ENCODE peak calls at places on chromosomes 13 and 19, in seven cellular contexts. One of them, this sample, is unnamed. For H3K4me1, the result is how much of the 10 kb centered on the place peaks cover.

GRCh38 chr19:46351241-46352041 is 4.6 kb downstream of the PPP5C start:
- DNase-seq in fibroblast of lung: peak
- DNase-seq in colonic mucosa: peak
- DNase-seq in K562: no peak
- DNase-seq in right lobe of liver: no peak
- DNase-seq in uterus: peak
- DNase-seq in hepatocyte: no peak
- DNase-seq in this sample: peak

GRCh38 chr19:514166-514663 is 6.9 kb downstream of the TPGS1 start:
- DNase-seq in hepatocyte: no peak
- DNase-seq in K562: no peak
- DNase-seq in colonic mucosa: no peak
- DNase-seq in uterus: no peak
- DNase-seq in fibroblast of lung: no peak
- DNase-seq in right lobe of liver: no peak
- DNase-seq in this sample: no peak

GRCh38 chr19:10007811-10008211 is 2.5 kb downstream of the COL5A3 start:
- DNase-seq in right lobe of liver: no peak
- DNase-seq in uterus: no peak
- DNase-seq in fibroblast of lung: peak
- DNase-seq in K562: no peak
- DNase-seq in colonic mucosa: no peak
- DNase-seq in hepatocyte: no peak
- DNase-seq in this sample: peak

GRCh38 chr19:4061683-4062575 is 4.8 kb downstream of the ZBTB7A start:
- DNase-seq in uterus: peak
- DNase-seq in K562: no peak
- DNase-seq in hepatocyte: peak
- DNase-seq in colonic mucosa: peak
- DNase-seq in right lobe of liver: peak
- DNase-seq in fibroblast of lung: no peak
- DNase-seq in this sample: peak

GRCh38 chr19:900302-901111 is 7.2 kb downstream of the RNU6-9 start:
- DNase-seq in fibroblast of lung: no peak
- DNase-seq in K562: peak
- DNase-seq in hepatocyte: no peak
- DNase-seq in uterus: no peak
- DNase-seq in colonic mucosa: peak
- DNase-seq in right lobe of liver: no peak
- DNase-seq in this sample: no peak

GRCh38 chr13:93361703-93362102 is 135.1 kb downstream of the GPC6 start:
- DNase-seq in uterus: no peak
- DNase-seq in right lobe of liver: no peak
- DNase-seq in colonic mucosa: no peak
- DNase-seq in K562: peak
- DNase-seq in fibroblast of lung: peak
- DNase-seq in hepatocyte: peak
- DNase-seq in this sample: no peak

GRCh38 chr13:75762066-75762937 is 126.2 kb downstream of the LMO7 start:
- DNase-seq in fibroblast of lung: peak
- DNase-seq in hepatocyte: peak
- DNase-seq in uterus: no peak
- DNase-seq in colonic mucosa: peak
- DNase-seq in K562: no peak
- DNase-seq in right lobe of liver: no peak
- DNase-seq in this sample: no peak

GRCh38 chr19:35004517-35005255 is 4.6 kb downstream of the GRAMD1A start:
- DNase-seq in colonic mucosa: no peak
- DNase-seq in hepatocyte: no peak
- DNase-seq in fibroblast of lung: no peak
- DNase-seq in right lobe of liver: no peak
- DNase-seq in K562: no peak
- DNase-seq in uterus: no peak
- DNase-seq in this sample: peak

GRCh38 chr13:100789025-100789424 is 114.4 kb upstream of the TMTC4 start:
- DNase-seq in hepatocyte: no peak
- DNase-seq in uterus: no peak
- DNase-seq in K562: no peak
- DNase-seq in right lobe of liver: no peak
- DNase-seq in fibroblast of lung: no peak
- DNase-seq in colonic mucosa: no peak
- DNase-seq in this sample: no peak

GRCh38 chr19:56314018-56314583 is 538 bp downstream of the ZSCAN5A start:
- DNase-seq in hepatocyte: peak
- DNase-seq in uterus: no peak
- DNase-seq in colonic mucosa: no peak
- DNase-seq in fibroblast of lung: no peak
- DNase-seq in right lobe of liver: peak
- DNase-seq in K562: peak
- DNase-seq in this sample: no peak

GRCh38 chr13:89660752-89661151 is 1686.7 kb upstream of the MIR17HG start:
- DNase-seq in right lobe of liver: no peak
- DNase-seq in hepatocyte: no peak
- DNase-seq in colonic mucosa: no peak
- DNase-seq in fibroblast of lung: no peak
- DNase-seq in uterus: no peak
- DNase-seq in K562: no peak
- DNase-seq in this sample: no peak

GRCh38 chr19:45417151-45417550 is 6.6 kb downstream of the ERCC1 start:
- DNase-seq in K562: no peak
- DNase-seq in colonic mucosa: no peak
- DNase-seq in right lobe of liver: no peak
- DNase-seq in hepatocyte: no peak
- DNase-seq in fibroblast of lung: no peak
- DNase-seq in uterus: no peak
- DNase-seq in this sample: no peak

GRCh38 chr13:108947551-108948030 is 318.2 kb downstream of the MYO16 start:
- DNase-seq in colonic mucosa: no peak
- DNase-seq in uterus: peak
- DNase-seq in right lobe of liver: no peak
- DNase-seq in fibroblast of lung: peak
- DNase-seq in hepatocyte: no peak
- DNase-seq in K562: no peak
- DNase-seq in this sample: no peak

GRCh38 chr13:98214008-98214643 is 37.1 kb upstream of the RNF113B start:
- DNase-seq in K562: no peak
- DNase-seq in right lobe of liver: no peak
- DNase-seq in colonic mucosa: no peak
- DNase-seq in hepatocyte: peak
- DNase-seq in uterus: peak
- DNase-seq in fibroblast of lung: peak
- DNase-seq in this sample: peak

GRCh38 chr19:29872224-29872731 is 60.5 kb downstream of the CCNE1 start:
- DNase-seq in colonic mucosa: no peak
- DNase-seq in right lobe of liver: no peak
- DNase-seq in K562: peak
- DNase-seq in uterus: no peak
- DNase-seq in hepatocyte: peak
- DNase-seq in fibroblast of lung: peak
- DNase-seq in this sample: peak

GRCh38 chr13:97429681-97430081 is 4.3 kb upstream of the RAP2A start:
- DNase-seq in right lobe of liver: no peak
- DNase-seq in uterus: no peak
- DNase-seq in hepatocyte: no peak
- DNase-seq in colonic mucosa: no peak
- DNase-seq in fibroblast of lung: peak
- DNase-seq in K562: no peak
- DNase-seq in this sample: no peak

GRCh38 chr13:37068962-37069361 is 9.5 kb upstream of the SUPT20H start:
- DNase-seq in right lobe of liver: no peak
- DNase-seq in hepatocyte: no peak
- DNase-seq in fibroblast of lung: peak
- DNase-seq in colonic mucosa: no peak
- DNase-seq in K562: no peak
- DNase-seq in uterus: no peak
- DNase-seq in this sample: no peak

GRCh38 chr13:38686635-38687245 is at the start of gene FREM2:
- DNase-seq in uterus: peak
- DNase-seq in fibroblast of lung: peak
- DNase-seq in right lobe of liver: peak
- DNase-seq in colonic mucosa: peak
- DNase-seq in hepatocyte: peak
- DNase-seq in K562: no peak
- DNase-seq in this sample: peak
- H3K4me3 ChIP-seq in uterus: peak
- H3K4me3 ChIP-seq in fibroblast of lung: peak
- H3K4me3 ChIP-seq in right lobe of liver: peak
- H3K4me3 ChIP-seq in colonic mucosa: peak
- H3K4me3 ChIP-seq in hepatocyte: peak
- H3K4me3 ChIP-seq in K562: no peak
- H3K4me3 ChIP-seq in this sample: peak

DNA sequence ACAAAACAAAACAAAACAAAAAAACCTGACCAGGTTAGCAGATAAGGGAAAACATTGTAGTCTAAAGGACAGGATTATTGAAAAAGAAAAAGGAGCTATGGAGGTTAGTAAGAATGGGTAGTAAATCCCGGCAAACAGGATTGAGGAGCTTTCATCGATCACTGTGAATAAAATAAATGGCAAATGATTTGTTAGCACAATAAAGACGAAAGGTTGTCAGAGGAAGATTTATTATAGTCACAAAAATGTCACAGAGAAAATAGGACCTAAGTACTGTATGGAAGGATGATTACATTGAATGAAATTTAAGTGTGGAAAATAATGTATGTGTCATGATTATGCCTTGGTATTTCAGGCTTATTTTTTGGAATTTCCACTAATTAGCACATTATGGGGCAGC is 519.2 kb upstream of the SLITRK6 start:
- DNase-seq in colonic mucosa: no peak
- DNase-seq in hepatocyte: no peak
- DNase-seq in uterus: no peak
- DNase-seq in fibroblast of lung: no peak
- DNase-seq in right lobe of liver: no peak
- DNase-seq in K562: no peak
- DNase-seq in this sample: no peak
- H3K4me1 ChIP-seq in colonic mucosa: under half
- H3K4me1 ChIP-seq in hepatocyte: under half
- H3K4me1 ChIP-seq in uterus: under half
- H3K4me1 ChIP-seq in fibroblast of lung: under half
- H3K4me1 ChIP-seq in right lobe of liver: under half
- H3K4me1 ChIP-seq in K562: under half
- H3K4me1 ChIP-seq in this sample: under half

DNA sequence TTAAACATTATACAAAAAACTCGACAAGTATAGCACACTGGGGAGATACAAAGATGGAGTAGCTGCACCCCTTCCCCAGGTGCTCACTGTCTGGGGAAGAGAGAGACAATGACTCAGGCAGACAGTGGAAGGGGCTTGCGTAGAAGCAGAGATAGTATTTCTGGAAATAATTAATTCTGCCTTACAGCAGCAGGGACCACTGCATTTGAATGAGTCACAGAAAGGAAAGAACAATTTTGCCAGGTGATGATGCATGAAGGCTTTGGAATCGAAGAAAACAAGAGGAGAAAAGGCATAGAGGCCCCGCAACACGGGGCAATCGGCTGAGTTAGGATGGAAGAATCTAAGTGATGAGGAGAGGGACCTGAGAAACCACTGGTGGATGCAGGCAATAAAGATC is 447.4 kb downstream of the EFNB2 start:
- DNase-seq in uterus: no peak
- DNase-seq in fibroblast of lung: no peak
- DNase-seq in right lobe of liver: no peak
- DNase-seq in hepatocyte: no peak
- DNase-seq in colonic mucosa: no peak
- DNase-seq in K562: no peak
- DNase-seq in this sample: no peak
- TF ChIP-seq CTCF in uterus: no peak
- TF ChIP-seq CTCF in fibroblast of lung: no peak
- TF ChIP-seq CTCF in right lobe of liver: no peak
- TF ChIP-seq CTCF in hepatocyte: no peak
- TF ChIP-seq CTCF in colonic mucosa: no peak
- TF ChIP-seq CTCF in K562: no peak
- TF ChIP-seq CTCF in this sample: no peak

DNA sequence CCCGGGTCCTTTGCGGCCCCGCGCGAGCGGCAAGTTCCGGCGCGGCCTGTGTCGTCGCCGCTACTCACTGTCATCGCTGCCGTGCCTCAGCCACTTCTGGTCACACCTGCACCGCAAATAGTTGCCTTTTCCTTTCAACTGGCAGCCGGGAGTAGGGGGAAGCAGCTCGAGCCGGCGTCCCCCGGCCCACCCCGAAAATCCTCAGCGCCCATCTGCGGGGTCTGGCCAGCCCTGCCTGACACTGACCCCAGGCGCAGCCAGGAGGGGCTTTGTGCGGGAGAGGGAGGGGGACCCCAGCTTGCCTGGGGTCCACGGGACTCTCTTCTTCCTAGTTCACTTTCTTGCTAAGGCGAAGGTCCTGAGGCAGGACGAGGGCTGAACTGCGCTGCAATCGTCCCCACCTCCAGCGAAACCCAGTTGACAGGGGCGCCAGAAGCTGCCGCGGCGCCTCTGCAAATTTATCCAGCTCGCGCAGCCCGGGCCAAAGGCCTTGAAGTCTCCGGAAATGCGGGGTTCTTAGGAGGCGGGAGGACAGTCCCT is 1.7 kb downstream of the PDX1 start:
- DNase-seq in hepatocyte: no peak
- DNase-seq in fibroblast of lung: no peak
- DNase-seq in right lobe of liver: no peak
- DNase-seq in K562: no peak
- DNase-seq in uterus: no peak
- DNase-seq in colonic mucosa: no peak
- DNase-seq in this sample: no peak
- H3K4me3 ChIP-seq in hepatocyte: peak
- H3K4me3 ChIP-seq in fibroblast of lung: peak
- H3K4me3 ChIP-seq in right lobe of liver: peak
- H3K4me3 ChIP-seq in K562: no peak
- H3K4me3 ChIP-seq in uterus: peak
- H3K4me3 ChIP-seq in colonic mucosa: peak
- H3K4me3 ChIP-seq in this sample: peak

DNA sequence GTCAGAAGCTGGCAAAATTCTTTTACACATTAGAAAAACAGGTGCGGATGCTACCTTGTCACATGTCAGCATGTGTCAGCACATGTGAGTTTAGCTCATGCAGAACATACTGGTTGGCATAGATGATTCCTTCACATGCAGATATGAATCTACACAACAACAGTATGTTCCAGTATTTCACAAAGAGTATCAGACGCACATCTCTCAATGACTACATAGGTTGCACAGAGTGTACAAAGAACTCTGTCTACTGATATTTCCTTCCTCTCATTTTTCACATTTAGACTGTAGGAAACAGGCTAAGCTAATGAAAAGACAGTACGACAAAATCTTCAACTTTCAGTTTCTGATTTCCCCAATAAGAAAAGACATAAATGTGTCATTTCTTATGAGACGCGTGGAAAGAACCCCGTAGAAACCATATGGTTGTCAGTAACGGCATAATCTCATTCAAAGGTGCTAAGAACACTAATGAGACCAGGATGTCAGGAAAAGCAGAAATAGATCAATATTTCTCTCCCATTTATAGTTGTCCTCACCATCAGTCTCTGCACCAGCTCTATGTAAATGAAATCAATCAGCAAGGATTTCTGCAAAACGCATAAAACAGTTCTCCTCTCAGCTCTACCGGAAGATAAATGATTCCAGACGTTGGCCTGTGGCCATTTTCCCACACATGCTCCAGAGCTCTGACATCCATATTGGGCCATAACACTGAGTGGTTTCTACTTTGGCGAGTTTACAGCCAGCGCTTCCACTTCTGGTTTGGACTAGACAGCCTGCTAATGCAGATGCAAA is 81.2 kb downstream of the STARD13 start:
- DNase-seq in colonic mucosa: no peak
- DNase-seq in right lobe of liver: no peak
- DNase-seq in fibroblast of lung: peak
- DNase-seq in uterus: peak
- DNase-seq in K562: no peak
- DNase-seq in hepatocyte: peak
- DNase-seq in this sample: peak
- H3K4me1 ChIP-seq in colonic mucosa: under half
- H3K4me1 ChIP-seq in right lobe of liver: under half
- H3K4me1 ChIP-seq in fibroblast of lung: under half
- H3K4me1 ChIP-seq in uterus: under half
- H3K4me1 ChIP-seq in K562: under half
- H3K4me1 ChIP-seq in hepatocyte: under half
- H3K4me1 ChIP-seq in this sample: under half